ENCODE peak calls at places on chromosome 19, in seven cellular contexts. F, S, M, V, U, Y and N are unnamed samples.

GRCh38 chr19:48417436-48417835 is 24.0 kb downstream of the GRIN2D start:
- DNase-seq in F (no peak), S (no peak), M (no peak), V (no peak), U (no peak), Y (no peak), N (no peak)

GRCh38 chr19:1847348-1847683 is 967 bp downstream of the REXO1 start:
- DNase-seq in F (no peak), S (no peak), M (no peak), V (no peak), U (no peak), Y (no peak), N (no peak)

GRCh38 chr19:6011794-6012193 is 33.9 kb upstream of the RANBP3 start:
- DNase-seq in F (no peak), S (no peak), M (no peak), V (no peak), U (no peak), Y (no peak), N (no peak)

GRCh38 chr19:19366691-19367396 is 38.6 kb upstream of the GATAD2A start:
- DNase-seq in F (peak; percentile 77), S (peak; percentile 79), M (peak; percentile 59), V (peak; percentile 68), U (peak; percentile 56), Y (peak; percentile 87), N (peak; percentile 41)

GRCh38 chr19:49398001-49398615 is 10.1 kb downstream of the KASH5 start:
- DNase-seq in F (no peak), S (no peak), M (no peak), V (no peak), U (no peak), Y (peak; percentile 11), N (no peak)

GRCh38 chr19:345320-345879 is 804 bp upstream of the MIER2 start:
- DNase-seq in F (no peak), S (no peak), M (no peak), V (no peak), U (no peak), Y (no peak), N (no peak)

GRCh38 chr19:41813911-41814310 is 17.5 kb downstream of the CEACAM3 start:
- DNase-seq in F (no peak), S (no peak), M (no peak), V (no peak), U (no peak), Y (no peak), N (no peak)

GRCh38 chr19:2546128-2547032 is 70.5 kb downstream of the GADD45B start:
- DNase-seq in F (no peak), S (peak; percentile 46), M (no peak), V (peak; percentile 91), U (no peak), Y (peak; percentile 50), N (no peak)

GRCh38 chr19:3324405-3324856 is 42.0 kb upstream of the NFIC start:
- DNase-seq in F (no peak), S (peak; percentile 73), M (peak; percentile 39), V (peak; percentile 33), U (peak; percentile 68), Y (peak; percentile 30), N (peak; percentile 59)

GRCh38 chr19:11088508-11089253 is 582 bp upstream of the LDLR start:
- DNase-seq in F (no peak), S (no peak), M (no peak), V (peak; percentile 29), U (no peak), Y (peak; percentile 42), N (no peak)

GRCh38 chr19:54724644-54725043 is 402 bp downstream of the KIR3DL3 start:
- DNase-seq in F (no peak), S (no peak), M (no peak), V (no peak), U (no peak), Y (no peak), N (no peak)

GRCh38 chr19:43452517-43453045 is 12.8 kb downstream of the LYPD3 start:
- DNase-seq in F (no peak), S (no peak), M (no peak), V (no peak), U (no peak), Y (no peak), N (no peak)

GRCh38 chr19:11692127-11692790 is 46.5 kb downstream of the ZNF823 start:
- DNase-seq in F (no peak), S (no peak), M (no peak), V (no peak), U (no peak), Y (no peak), N (no peak)

GRCh38 chr19:10424011-10424637 is 3.8 kb downstream of the PDE4A start:
- DNase-seq in F (peak; percentile 34), S (peak; percentile 84), M (peak; percentile 79), V (peak; percentile 84), U (peak; percentile 41), Y (peak; percentile 79), N (no peak)

GRCh38 chr19:31448221-31448657 is 99.0 kb upstream of the TSHZ3 start:
- DNase-seq in F (peak; percentile 96), S (peak; percentile 29), M (no peak), V (no peak), U (no peak), Y (no peak), N (no peak)

GRCh38 chr19:56567274-56568120 is at the start of gene ZNF470:
- DNase-seq in F (peak; percentile 83), S (peak; percentile 95), M (peak; percentile 91), V (peak; percentile 97), U (peak; percentile 72), Y (peak; percentile 95), N (peak; percentile 72)

GRCh38 chr19:12194827-12195500 is 32.1 kb downstream of the ZNF136 start:
- DNase-seq in F (peak; percentile 82), S (peak; percentile 97), M (no peak), V (peak; percentile 97), U (peak; percentile 68), Y (peak; percentile 93), N (peak; percentile 30)

GRCh38 chr19:48740705-48741030 is 258 bp upstream of the RASIP1 start:
- DNase-seq in F (no peak), S (no peak), M (no peak), V (no peak), U (no peak), Y (no peak), N (no peak)

GRCh38 chr19:45403781-45404556 is 900 bp downstream of the PPP1R13L start:
- DNase-seq in F (peak; percentile 18), S (peak; percentile 76), M (peak; percentile 29), V (no peak), U (peak; percentile 30), Y (peak; percentile 67), N (peak; percentile 43)

GRCh38 chr19:343941-344624 is 513 bp downstream of the MIER2 start:
- DNase-seq in F (no peak), S (peak; percentile 28), M (peak; percentile 63), V (no peak), U (peak; percentile 23), Y (no peak), N (no peak)

GRCh38 chr19:33402421-33403220 is 29.1 kb downstream of the CEBPG start:
- DNase-seq in F (no peak), S (no peak), M (no peak), V (no peak), U (no peak), Y (no peak), N (no peak)

GRCh38 chr19:56253737-56254136 is 18.8 kb upstream of the EDDM13 start:
- DNase-seq in F (peak; percentile 57), S (no peak), M (peak; percentile 42), V (no peak), U (no peak), Y (peak; percentile 82), N (no peak)

GRCh38 chr19:44808463-44809371 is at the start of gene BCAM:
- DNase-seq in F (peak; percentile 67), S (peak; percentile 75), M (peak; percentile 38), V (peak; percentile 62), U (no peak), Y (peak; percentile 38), N (no peak)

GRCh38 chr19:1811472-1811894 is 593 bp downstream of the ATP8B3 start:
- DNase-seq in F (peak; percentile 36), S (peak; percentile 72), M (peak; percentile 29), V (no peak), U (no peak), Y (no peak), N (peak; percentile 24)

GRCh38 chr19:40229484-40229883 is 3.0 kb upstream of the CCNP start:
- DNase-seq in F (no peak), S (no peak), M (no peak), V (no peak), U (no peak), Y (no peak), N (no peak)

GRCh38 chr19:41373993-41374392 is 2.3 kb upstream of the TMEM91 start:
- DNase-seq in F (peak; percentile 94), S (peak; percentile 89), M (peak; percentile 80), V (peak; percentile 85), U (no peak), Y (peak; percentile 73), N (no peak)

GRCh38 chr19:44777715-44778347 is at the start of gene CBLC:
- DNase-seq in F (peak; percentile 93), S (peak; percentile 87), M (no peak), V (no peak), U (no peak), Y (no peak), N (no peak)

GRCh38 chr19:1266818-1267440 is 2.2 kb upstream of the CIRBP start:
- DNase-seq in F (peak; percentile 12), S (peak; percentile 81), M (peak; percentile 50), V (peak; percentile 76), U (peak; percentile 53), Y (peak; percentile 58), N (peak; percentile 60)

GRCh38 chr19:32877323-32877912 is 7.9 kb upstream of the SLC7A9 start:
- DNase-seq in F (no peak), S (no peak), M (no peak), V (no peak), U (no peak), Y (no peak), N (no peak)

GRCh38 chr19:4291200-4291732 is 10.9 kb downstream of the TMIGD2 start:
- DNase-seq in F (no peak), S (no peak), M (no peak), V (no peak), U (no peak), Y (no peak), N (no peak)

GRCh38 chr19:28956971-28957370 is 256.0 kb downstream of the UQCRFS1 start:
- DNase-seq in F (no peak), S (no peak), M (no peak), V (no peak), U (no peak), Y (no peak), N (no peak)

GRCh38 chr19:1424182-1424955 is 13.8 kb upstream of the RPS15 start:
- DNase-seq in F (no peak), S (no peak), M (no peak), V (no peak), U (no peak), Y (no peak), N (no peak)

GRCh38 chr19:49488863-49489537 is 1.6 kb downstream of the RPL13A start:
- DNase-seq in F (no peak), S (no peak), M (no peak), V (no peak), U (no peak), Y (no peak), N (no peak)

GRCh38 chr19:1172353-1173159 is 1.5 kb downstream of the SBNO2 start:
- DNase-seq in F (no peak), S (peak; percentile 65), M (no peak), V (peak; percentile 51), U (no peak), Y (peak; percentile 58), N (no peak)

GRCh38 chr19:3389876-3390361 is 23.5 kb downstream of the NFIC start:
- DNase-seq in F (peak; percentile 60), S (peak; percentile 60), M (peak; percentile 73), V (no peak), U (no peak), Y (no peak), N (no peak)